ENCODE peak calls at places on chromosome 22, in six cellular contexts. S is PC-3, G is SK-N-SH, W is endodermal cell, N is mammary epithelial cell, L is fibroblast of lung. F is an unnamed sample.
A peak's percentile ranks its signal among the peaks of the same experiment; 100 is the strongest.

GRCh38 chr22:38943181-38943580 is 14.2 kb upstream of the APOBEC3A start:
- DNase-seq in S (no peak), G (no peak), W (no peak), N (no peak), L (no peak), F (no peak)

GRCh38 chr22:27228771-27229170 is 571.4 kb downstream of the MIAT start:
- DNase-seq in S (no peak), G (no peak), W (no peak), N (no peak), L (no peak), F (no peak)

GRCh38 chr22:38706885-38707180 is 1.1 kb downstream of the GTPBP1 start:
- DNase-seq in S (peak; percentile 7), G (no peak), W (no peak), N (no peak), L (no peak), F (no peak)

GRCh38 chr22:50612715-50613221 is 12.2 kb downstream of the MAPK8IP2 start:
- DNase-seq in S (no peak), G (peak; percentile 89), W (peak; percentile 91), N (no peak), L (no peak), F (no peak)

GRCh38 chr22:36606114-36606513 is 77.1 kb upstream of the EIF3D start:
- DNase-seq in S (no peak), G (no peak), W (peak; percentile 37), N (no peak), L (no peak), F (no peak)

GRCh38 chr22:50169181-50169759 is 1.3 kb upstream of the PANX2 start:
- DNase-seq in S (no peak), G (peak; percentile 60), W (no peak), N (no peak), L (no peak), F (no peak)

GRCh38 chr22:33971561-33971961 is 51.3 kb upstream of the LARGE1 start:
- DNase-seq in S (no peak), G (no peak), W (no peak), N (peak; percentile 89), L (no peak), F (no peak)

GRCh38 chr22:38276161-38276560 is 3.4 kb upstream of the TMEM184B start:
- DNase-seq in S (no peak), G (no peak), W (no peak), N (no peak), L (no peak), F (no peak)

GRCh38 chr22:36151006-36151595 is 9.5 kb downstream of the APOL3 start:
- DNase-seq in S (no peak), G (no peak), W (no peak), N (no peak), L (peak; percentile 74), F (no peak)

GRCh38 chr22:45680932-45681700 is 9.5 kb downstream of the ATXN10 start:
- DNase-seq in S (peak; percentile 83), G (no peak), W (no peak), N (peak; percentile 35), L (peak; percentile 63), F (no peak)

GRCh38 chr22:35343664-35344550 is 37.0 kb upstream of the HMOX1 start:
- DNase-seq in S (no peak), G (no peak), W (no peak), N (no peak), L (no peak), F (no peak)

GRCh38 chr22:38973289-38974169 is 8.6 kb upstream of the APOBEC3B start:
- DNase-seq in S (peak; percentile 55), G (no peak), W (peak; percentile 90), N (no peak), L (peak; percentile 37), F (peak; percentile 52)

GRCh38 chr22:36411589-36412258 is 24.0 kb upstream of the MYH9 start:
- DNase-seq in S (no peak), G (no peak), W (no peak), N (no peak), L (no peak), F (no peak)

GRCh38 chr22:38513063-38513462 is 7.0 kb upstream of the DDX17 start:
- DNase-seq in S (peak; percentile 3), G (peak; percentile 19), W (peak; percentile 85), N (no peak), L (no peak), F (no peak)

GRCh38 chr22:26756675-26757293 is 99.4 kb downstream of the MIAT start:
- DNase-seq in S (peak; percentile 37), G (peak; percentile 88), W (peak; percentile 87), N (peak; percentile 36), L (peak; percentile 16), F (peak; percentile 67)

GRCh38 chr22:49991907-49992533 is 20.5 kb downstream of the IL17REL start:
- DNase-seq in S (no peak), G (peak; percentile 7), W (no peak), N (no peak), L (no peak), F (no peak)

GRCh38 chr22:49141761-49142160 is 685.9 kb downstream of the BRD1 start:
- DNase-seq in S (no peak), G (no peak), W (no peak), N (no peak), L (no peak), F (no peak)

GRCh38 chr22:33850724-33851123 is 69.6 kb downstream of the LARGE1 start:
- DNase-seq in S (no peak), G (no peak), W (peak; percentile 68), N (no peak), L (no peak), F (no peak)

GRCh38 chr22:16917144-16918003 is 90.6 kb downstream of the GAB4 start:
- DNase-seq in S (peak; percentile 56), G (peak; percentile 53), W (peak; percentile 93), N (peak; percentile 31), L (peak; percentile 4), F (peak; percentile 49)

GRCh38 chr22:30538280-30538679 is 8.3 kb downstream of the SEC14L6 start:
- DNase-seq in S (peak; percentile 1), G (no peak), W (no peak), N (peak; percentile 54), L (no peak), F (no peak)

GRCh38 chr22:49692499-49693225 is 135.0 kb downstream of the BRD1 start:
- DNase-seq in S (no peak), G (no peak), W (peak; percentile 13), N (no peak), L (no peak), F (no peak)

GRCh38 chr22:49202226-49202625 is 625.4 kb downstream of the BRD1 start:
- DNase-seq in S (no peak), G (no peak), W (peak; percentile 27), N (no peak), L (no peak), F (no peak)

GRCh38 chr22:50246242-50247175 is 1.7 kb upstream of the TUBGCP6 start:
- DNase-seq in S (peak; percentile 23), G (no peak), W (no peak), N (no peak), L (no peak), F (no peak)

GRCh38 chr22:23217171-23218052 is 37.1 kb downstream of the BCR start:
- DNase-seq in S (no peak), G (no peak), W (no peak), N (no peak), L (no peak), F (no peak)

GRCh38 chr22:23214398-23214797 is 34.1 kb downstream of the BCR start:
- DNase-seq in S (no peak), G (no peak), W (no peak), N (no peak), L (no peak), F (no peak)

GRCh38 chr22:23216331-23217170 is 36.2 kb downstream of the BCR start:
- DNase-seq in S (no peak), G (no peak), W (no peak), N (no peak), L (no peak), F (no peak)

GRCh38 chr22:23213581-23214341 is 33.5 kb downstream of the BCR start:
- DNase-seq in S (no peak), G (no peak), W (no peak), N (no peak), L (no peak), F (no peak)

GRCh38 chr22:23215294-23216204 is 35.2 kb downstream of the BCR start:
- DNase-seq in S (peak; percentile 46), G (no peak), W (no peak), N (peak; percentile 14), L (no peak), F (no peak)
- H3K9ac ChIP-seq in S (no peak overlapping the region), G (no peak overlapping the region), W (no peak overlapping the region), N (no peak overlapping the region), L (no peak overlapping the region), F (no peak overlapping the region)

GRCh38 chr22:46767249-46767985 is 5.0 kb downstream of the TBC1D22A start:
- DNase-seq in S (no peak), G (no peak), W (no peak), N (no peak), L (no peak), F (no peak)
- H3K9ac ChIP-seq in S (no peak overlapping the region), G (no peak overlapping the region), W (no peak overlapping the region), N (no peak overlapping the region), L (no peak overlapping the region), F (no peak overlapping the region)

GRCh38 chr22:29272624-29273023 is 4.6 kb downstream of the EWSR1 start:
- DNase-seq in S (no peak), G (no peak), W (no peak), N (no peak), L (no peak), F (no peak)
- H3K9ac ChIP-seq in S (no peak overlapping the region), G (no peak overlapping the region), W (no peak overlapping the region), N (no peak overlapping the region), L (no peak overlapping the region), F (no peak overlapping the region)

GRCh38 chr22:44497904-44498242 is at the start of gene RTL6:
- DNase-seq in S (no peak), G (no peak), W (no peak), N (no peak), L (no peak), F (no peak)
- H3K9ac ChIP-seq in S (peak within 1 kb of the TSS; percentile 92), G (peak within 1 kb of the TSS; percentile 95), W (peak within 1 kb of the TSS; percentile 71), N (peak within 1 kb of the TSS; percentile 66), L (peak within 1 kb of the TSS; percentile 94), F (peak within 1 kb of the TSS; percentile 94)

GRCh38 chr22:22923930-22924329 is 36.3 kb downstream of the IGLL5 start:
- DNase-seq in S (no peak), G (no peak), W (no peak), N (no peak), L (no peak), F (no peak)
- H3K9ac ChIP-seq in S (no peak overlapping the region), G (no peak overlapping the region), W (no peak overlapping the region), N (no peak overlapping the region), L (no peak overlapping the region), F (no peak overlapping the region)